ENCODE peak calls at places on chromosomes 2 and 18, in five cellular contexts. O is spleen, R is fibroblast of the aortic adventitia, Q is heart left ventricle, V is heart right ventricle. P is an unnamed sample.

GRCh38 chr2:215161301-215161829 is 22.9 kb upstream of the ABCA12 start:
- DNase-seq in O (no peak), R (no peak), Q (no peak), V (no peak), P (no peak)

GRCh38 chr2:72236445-72237067 is 88.9 kb upstream of the CYP26B1 start:
- DNase-seq in O (no peak), R (peak; percentile 93), Q (no peak), V (no peak), P (peak; percentile 33)

GRCh38 chr2:205405752-205406151 is 276.5 kb upstream of the NRP2 start:
- DNase-seq in O (no peak), R (peak; percentile 95), Q (no peak), V (no peak), P (peak; percentile 93)

GRCh38 chr2:211351998-211352397 is 795.6 kb downstream of the CPS1 start:
- DNase-seq in O (no peak), R (no peak), Q (peak; percentile 49), V (peak; percentile 8), P (peak; percentile 2)

GRCh38 chr2:36359006-36359580 is 3.5 kb downstream of the CRIM1 start:
- DNase-seq in O (no peak), R (peak; percentile 57), Q (no peak), V (no peak), P (no peak)

GRCh38 chr2:220785181-220785580 is 786.9 kb downstream of the EPHA4 start:
- DNase-seq in O (no peak), R (no peak), Q (no peak), V (no peak), P (no peak)

GRCh38 chr2:41145066-41145465 is 693.2 kb upstream of the SLC8A1 start:
- DNase-seq in O (no peak), R (no peak), Q (no peak), V (no peak), P (no peak)

GRCh38 chr2:240594511-240595380 is 8.2 kb downstream of the CAPN10 start:
- DNase-seq in O (peak; percentile 72), R (no peak), Q (peak; percentile 66), V (no peak), P (no peak)

GRCh38 chr2:37928377-37928776 is 3.3 kb downstream of the RMDN2 start:
- DNase-seq in O (no peak), R (no peak), Q (no peak), V (no peak), P (no peak)

GRCh38 chr2:8193686-8194615 is 487.9 kb upstream of the ID2 start:
- DNase-seq in O (no peak), R (no peak), Q (no peak), V (no peak), P (no peak)

GRCh38 chr2:188599140-188599539 is 307.5 kb downstream of the GULP1 start:
- DNase-seq in O (no peak), R (peak; percentile 64), Q (no peak), V (no peak), P (no peak)

GRCh38 chr2:60882971-60883753 is 1.8 kb downstream of the REL start:
- DNase-seq in O (no peak), R (peak; percentile 26), Q (no peak), V (no peak), P (no peak)

DNA sequence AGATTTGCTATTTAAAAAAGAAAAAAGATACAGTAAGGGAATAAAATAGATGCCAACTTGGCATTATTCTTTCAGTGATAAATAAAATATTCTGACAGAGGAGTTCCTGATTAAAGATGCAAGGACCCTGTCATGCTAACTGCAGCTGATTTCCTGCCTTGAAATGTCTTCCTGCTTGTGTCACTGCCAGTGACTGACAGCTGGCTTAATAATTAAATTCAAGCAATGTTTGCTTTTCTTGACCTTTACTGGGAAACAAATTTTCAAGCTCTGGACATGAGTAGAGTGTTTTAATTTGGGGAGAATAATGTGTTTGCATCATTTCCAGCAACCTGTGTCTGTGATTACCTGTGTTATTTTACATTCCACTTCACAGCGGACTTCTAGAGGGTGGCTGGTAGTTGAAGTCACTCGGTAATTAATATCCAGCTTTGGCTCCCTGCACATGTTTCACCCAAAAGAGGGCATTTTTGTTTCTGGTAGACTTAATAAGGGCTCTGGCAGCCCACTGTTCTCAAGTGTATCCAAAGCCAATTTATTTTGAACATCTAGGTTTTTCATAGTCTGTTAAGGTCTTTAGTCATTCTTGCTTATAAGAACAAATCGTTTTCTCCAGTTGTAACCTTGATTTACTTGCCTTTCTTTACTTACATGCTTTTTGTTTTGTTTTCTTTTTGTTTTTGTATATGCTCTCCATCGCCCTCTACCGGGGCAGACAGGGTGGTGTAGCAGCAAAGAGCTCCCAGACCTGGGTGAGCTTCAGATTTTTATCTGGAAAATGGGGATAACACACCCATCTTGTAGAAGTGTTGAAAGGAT is 48.5 kb upstream of the PROKR1 start:
- DNase-seq in O (peak; percentile 72), R (peak; percentile 63), Q (peak; percentile 47), V (peak; percentile 17), P (peak; percentile 2)
- H3K4me3 ChIP-seq in O (no peak overlapping the region), R (no peak overlapping the region), Q (peak overlapping the region; percentile 36), V (no peak overlapping the region), P (no peak overlapping the region)

GRCh38 chr18:53682796-53683195 is 541.7 kb downstream of the MBD2 start:
- DNase-seq in O (no peak), R (no peak), Q (no peak), V (no peak), P (no peak)

GRCh38 chr18:53689886-53690285 is 534.6 kb downstream of the MBD2 start:
- DNase-seq in O (no peak), R (no peak), Q (no peak), V (no peak), P (no peak)

DNA sequence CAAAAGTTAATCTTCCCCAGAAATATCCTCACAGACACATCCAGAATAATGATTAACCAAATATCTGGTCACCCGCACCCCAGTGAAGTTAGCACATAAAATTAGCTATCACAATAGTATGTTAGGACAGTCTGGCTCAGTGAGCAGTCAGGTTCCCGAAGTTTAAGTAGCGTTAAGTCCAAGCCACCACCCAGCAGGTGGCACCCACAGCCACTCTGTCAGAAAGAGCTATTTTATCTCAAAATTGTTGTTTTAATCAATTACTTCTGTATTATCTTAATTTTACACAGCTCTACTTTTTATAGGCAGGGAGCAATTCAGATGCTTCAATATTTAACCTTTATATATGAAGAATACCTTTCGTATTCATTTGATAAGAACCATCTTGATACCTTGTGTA is 537.5 kb downstream of the MBD2 start:
- DNase-seq in O (no peak), R (peak; percentile 9), Q (no peak), V (no peak), P (no peak)
- TF ChIP-seq CTCF in O (no peak), R (no peak), Q (no peak), V (no peak), P (peak; percentile 21)

GRCh38 chr2:196165016-196165415 is 6.4 kb downstream of the STK17B start:
- DNase-seq in O (no peak), R (no peak), Q (no peak), V (no peak), P (no peak)
- H3K4me3 ChIP-seq in O (peak overlapping the region; percentile 70), R (no peak overlapping the region), Q (no peak overlapping the region), V (no peak overlapping the region), P (no peak overlapping the region)

GRCh38 chr2:173669271-173669853 is 295.8 kb downstream of the SP3 start:
- DNase-seq in O (no peak), R (no peak), Q (no peak), V (no peak), P (no peak)

GRCh38 chr2:173664520-173664919 is 300.7 kb downstream of the SP3 start:
- DNase-seq in O (no peak), R (no peak), Q (no peak), V (no peak), P (no peak)

GRCh38 chr2:173669888-173670287 is 295.3 kb downstream of the SP3 start:
- DNase-seq in O (no peak), R (no peak), Q (no peak), V (no peak), P (no peak)

GRCh38 chr2:173667014-173667413 is 298.2 kb downstream of the SP3 start:
- DNase-seq in O (no peak), R (peak; percentile 38), Q (no peak), V (no peak), P (no peak)

GRCh38 chr2:173667415-173667814 is 297.8 kb downstream of the SP3 start:
- DNase-seq in O (no peak), R (no peak), Q (no peak), V (no peak), P (no peak)
- TF ChIP-seq CTCF in O (no peak), R (peak; percentile 11), Q (no peak), V (no peak), P (peak; percentile 30)

GRCh38 chr2:88350262-88350640 is 102.2 kb downstream of the FOXI3 start:
- DNase-seq in O (no peak), R (no peak), Q (no peak), V (no peak), P (no peak)
- H3K4me3 ChIP-seq in O (peak overlapping the region; percentile 20), R (no peak overlapping the region), Q (no peak overlapping the region), V (peak overlapping the region; percentile 24), P (peak overlapping the region; percentile 48)

GRCh38 chr2:73257021-73257420 is 22.9 kb downstream of the CCT7 start:
- DNase-seq in O (no peak), R (no peak), Q (no peak), V (no peak), P (no peak)
- TF ChIP-seq CTCF in O (no peak), R (no peak), Q (no peak), V (no peak), P (no peak)